ENCODE peak calls at places on chromosomes 11 and 22, in nine cellular contexts. E is GM23338, P is left ventricle myocardium inferior, D is K562, B is lung, S is BE2C, I is thoracic aorta, O is right lobe of liver, A is mammary epithelial cell. X is an unnamed sample. For H3K4me1, the result is how much of the 10 kb centered on the place peaks cover.

GRCh38 chr11:120183701-120184141 is 27.1 kb upstream of the OAF start:
- DNase-seq in D (no peak), B (peak), S (no peak), A (no peak), O (peak), I (no peak), P (no peak), E (no peak), X (peak)

GRCh38 chr11:72760543-72761400 is 8.6 kb upstream of the ARAP1 start:
- DNase-seq in A (no peak), B (no peak), S (no peak), I (no peak), P (no peak), D (no peak), O (no peak), E (no peak), X (no peak)

GRCh38 chr11:26276798-26277424 is 55.0 kb upstream of the ANO3 start:
- DNase-seq in A (peak), S (peak), O (no peak), P (peak), D (peak), I (no peak), E (peak), B (peak), X (no peak)

GRCh38 chr22:27809700-27810365 is 8.3 kb upstream of the MN1 start:
- DNase-seq in D (no peak), P (no peak), E (no peak), I (no peak), S (no peak), B (no peak), O (no peak), A (no peak), X (no peak)

GRCh38 chr22:46537221-46537945 is at the start of gene CELSR1:
- DNase-seq in E (peak), B (peak), I (no peak), P (peak), O (no peak), A (peak), D (no peak), S (no peak), X (no peak)

GRCh38 chr22:19178065-19178658 is 374 bp downstream of the SLC25A1 start:
- DNase-seq in S (peak), E (peak), D (no peak), P (peak), B (no peak), O (peak), A (peak), I (no peak), X (no peak)

GRCh38 chr11:118791961-118792578 is 1.1 kb upstream of the DDX6 start:
- DNase-seq in S (peak), E (peak), B (peak), A (no peak), O (peak), D (peak), P (no peak), I (no peak), X (peak)

GRCh38 chr11:75591371-75591770 is 29.3 kb downstream of the SERPINH1 start:
- DNase-seq in I (no peak), P (no peak), B (no peak), S (no peak), D (no peak), A (no peak), E (no peak), O (no peak), X (no peak)

GRCh38 chr11:61733120-61733978 is 19.1 kb upstream of the MYRF start:
- DNase-seq in A (peak), D (peak), E (peak), P (peak), O (peak), B (peak), S (peak), I (peak), X (peak)

GRCh38 chr22:37176464-37177061 is 11.5 kb downstream of the C1QTNF6 start:
- DNase-seq in O (peak), S (peak), I (no peak), D (no peak), A (no peak), E (no peak), P (peak), B (no peak), X (peak)

GRCh38 chr11:75100314-75100713 is 3.6 kb upstream of the OR2AT4 start:
- DNase-seq in S (no peak), A (peak), I (no peak), O (no peak), D (peak), B (no peak), P (no peak), E (no peak), X (no peak)

GRCh38 chr11:123129920-123130319 is 65.1 kb downstream of the CLMP start:
- DNase-seq in O (no peak), D (no peak), E (no peak), I (no peak), B (no peak), A (peak), S (no peak), P (no peak), X (no peak)

GRCh38 chr11:131278472-131278871 is 91.9 kb upstream of the NTM start:
- DNase-seq in S (no peak), O (no peak), A (no peak), D (no peak), P (no peak), B (no peak), I (no peak), E (no peak), X (no peak)
- H3K4me1 ChIP-seq in S (under half), O (under half), A (under half), D (under half), P (under half), B (under half), I (under half), E (half or more), X (under half)

DNA sequence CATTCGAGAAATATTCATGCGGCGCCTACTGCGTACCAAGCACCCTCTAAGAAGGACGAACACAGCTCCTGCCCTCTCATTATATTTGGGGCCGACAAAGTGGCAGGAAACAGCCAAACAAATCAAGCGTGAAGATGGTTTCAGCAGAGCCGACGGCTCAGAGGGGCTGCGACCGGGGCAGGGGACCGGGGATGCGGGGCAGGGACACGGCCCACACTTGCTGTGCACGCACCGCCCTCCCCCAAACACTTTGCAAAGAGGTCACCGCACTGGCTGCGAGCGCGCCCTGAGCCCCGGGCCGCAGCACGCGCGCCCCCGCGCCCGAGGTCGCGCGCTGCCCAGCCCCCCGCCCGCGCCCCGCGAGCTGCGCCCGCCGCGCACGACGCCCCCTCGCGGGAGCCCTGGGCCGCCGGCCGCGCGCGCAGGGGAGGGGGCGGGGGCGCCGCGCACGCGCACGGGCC is 255 bp upstream of the SYNGR1 start:
- DNase-seq in E (peak), O (peak), B (no peak), P (peak), I (no peak), D (peak), S (peak), A (no peak), X (no peak)
- TF ChIP-seq CTCF in E (peak), O (no peak), B (no peak), P (no peak), I (no peak), D (no peak), S (no peak), A (no peak), X (no peak)

DNA sequence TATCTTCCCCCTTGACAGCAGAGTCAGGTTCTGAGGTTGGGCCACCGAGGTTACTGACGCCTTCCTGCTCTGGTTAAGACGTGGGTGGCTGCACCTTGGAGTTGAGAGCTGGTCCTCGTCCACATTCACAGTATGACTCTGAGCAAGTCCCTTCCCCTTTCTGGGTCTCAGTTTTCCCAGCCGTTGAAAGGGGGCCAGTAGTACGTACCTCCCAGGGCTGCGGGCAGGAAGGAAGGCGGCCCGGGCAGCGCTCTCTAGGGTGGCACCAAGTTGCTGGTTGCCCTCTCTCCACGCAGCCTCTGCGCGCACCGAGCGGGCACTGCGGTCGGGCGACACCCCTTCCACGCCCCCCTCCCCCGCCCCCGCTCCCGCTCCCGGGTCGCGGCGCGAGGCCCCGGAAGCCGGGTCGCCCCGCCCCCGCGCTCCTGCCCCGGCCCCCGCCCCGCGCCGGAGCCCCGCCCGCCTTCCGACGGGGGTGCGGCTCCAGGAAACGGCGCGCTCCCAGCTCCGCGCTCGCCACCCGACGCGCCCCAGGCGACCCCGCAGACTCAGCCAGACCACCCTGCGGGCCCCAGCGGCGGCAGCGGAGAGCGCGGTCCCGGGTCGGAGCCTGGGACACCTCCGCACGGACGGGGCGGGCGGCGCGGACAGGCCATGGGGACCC is at the start of gene EHBP1L1:
- DNase-seq in O (no peak), B (peak), A (peak), E (peak), I (no peak), D (peak), P (peak), S (peak), X (peak)
- H3K4me1 ChIP-seq in O (under half), B (under half), A (half or more), E (under half), I (under half), D (half or more), P (half or more), S (under half), X (half or more)

DNA sequence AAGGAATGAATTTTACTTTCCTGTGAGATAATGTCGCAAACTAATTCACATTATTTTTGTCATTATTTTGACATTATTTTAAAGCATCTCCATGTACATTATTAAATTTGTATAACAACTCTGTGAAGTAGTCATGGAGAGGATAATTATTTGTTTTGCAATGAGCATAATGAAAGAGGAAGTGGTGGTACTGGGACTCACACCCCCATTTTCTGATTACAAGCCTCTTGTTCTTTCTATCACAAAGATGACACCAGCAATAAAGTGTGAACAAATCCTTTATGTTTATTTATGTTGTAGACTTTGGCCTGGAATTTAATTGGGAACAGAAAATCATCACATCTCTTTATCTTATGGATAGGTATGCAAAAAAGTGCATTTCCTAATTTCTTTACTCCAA is 522.6 kb downstream of the TMEM135 start:
- DNase-seq in S (no peak), B (no peak), E (no peak), A (no peak), O (no peak), D (no peak), P (no peak), I (no peak), X (no peak)
- TF ChIP-seq CTCF in S (no peak), B (no peak), E (no peak), A (no peak), O (no peak), D (no peak), P (no peak), I (no peak), X (no peak)

GRCh38 chr11:9566561-9567063 is 6.9 kb upstream of the WEE1 start:
- DNase-seq in A (no peak), E (no peak), O (no peak), P (no peak), S (no peak), I (no peak), B (no peak), D (peak), X (no peak)
- H3K4me1 ChIP-seq in A (half or more), E (under half), O (under half), P (half or more), S (under half), I (under half), B (under half), D (under half), X (under half)

GRCh38 chr11:17500673-17501072 is 24.0 kb upstream of the ABCC8 start:
- DNase-seq in P (no peak), A (no peak), D (no peak), S (no peak), I (no peak), B (no peak), O (no peak), E (no peak), X (no peak)

GRCh38 chr11:17496406-17496805 is 19.8 kb upstream of the ABCC8 start:
- DNase-seq in A (no peak), P (no peak), I (no peak), O (no peak), B (no peak), E (no peak), S (no peak), D (peak), X (no peak)

GRCh38 chr11:17498058-17498457 is 21.4 kb upstream of the ABCC8 start:
- DNase-seq in E (peak), A (no peak), S (no peak), B (no peak), O (no peak), D (no peak), I (no peak), P (no peak), X (no peak)

GRCh38 chr11:17502630-17503029 is 26.0 kb upstream of the ABCC8 start:
- DNase-seq in B (no peak), O (no peak), I (no peak), E (no peak), P (no peak), S (no peak), D (no peak), A (no peak), X (no peak)

DNA sequence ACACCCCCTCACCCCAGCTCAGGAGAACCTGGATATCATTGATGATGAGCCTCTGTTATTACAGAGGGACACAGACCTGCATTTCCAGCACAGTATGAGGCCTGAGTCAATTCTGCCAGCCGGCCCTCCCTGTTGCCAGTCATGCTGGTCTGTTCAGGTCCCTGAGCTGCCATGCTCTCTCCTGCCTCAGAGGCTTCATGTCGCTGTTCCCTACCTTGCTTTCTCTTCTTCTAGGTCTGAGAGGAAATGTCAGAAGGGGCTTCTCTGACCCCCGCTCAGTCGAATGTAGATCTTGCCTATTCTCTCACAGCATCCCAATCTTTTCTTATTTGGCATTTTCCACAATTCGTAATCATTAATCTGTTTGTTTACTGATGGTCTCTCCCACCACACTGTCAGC is 21.8 kb upstream of the ABCC8 start:
- DNase-seq in S (no peak), I (no peak), P (no peak), E (peak), O (no peak), B (no peak), A (no peak), D (peak), X (no peak)
- TF ChIP-seq CTCF in S (no peak), I (no peak), P (no peak), E (peak), O (no peak), B (no peak), A (no peak), D (peak), X (no peak)

DNA sequence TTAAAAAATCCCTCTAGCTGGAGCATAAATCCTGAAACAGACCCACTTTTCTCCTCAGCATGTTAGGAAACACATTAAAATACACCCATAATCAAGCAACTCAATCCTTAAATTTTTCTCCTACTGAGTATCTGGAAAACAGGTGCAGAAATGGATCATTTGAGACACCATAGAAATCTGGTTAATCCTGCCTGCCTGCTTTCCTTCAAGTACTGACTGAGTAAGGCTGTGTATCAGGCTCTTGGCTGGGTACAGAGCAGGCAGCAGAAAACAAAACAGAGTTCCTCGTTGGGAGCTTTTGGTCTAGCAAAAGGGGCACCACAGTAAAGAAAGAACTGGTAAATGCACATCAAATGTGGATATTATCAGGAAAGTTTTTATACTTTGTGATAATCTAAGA is 1.9 kb downstream of the KCNQ1OT1 start:
- DNase-seq in B (no peak), I (no peak), A (peak), E (no peak), O (peak), S (no peak), P (no peak), D (no peak), X (no peak)
- H3K4me1 ChIP-seq in B (under half), I (under half), A (under half), E (under half), O (under half), S (under half), P (under half), D (under half), X (under half)

GRCh38 chr11:44351898-44352498 is 42.1 kb upstream of the ALX4 start:
- DNase-seq in S (no peak), P (no peak), E (peak), A (no peak), D (peak), B (no peak), I (no peak), O (no peak), X (no peak)
- TF ChIP-seq CTCF in S (peak), P (peak), E (peak), A (peak), D (peak), B (no peak), I (no peak), O (no peak), X (no peak)

DNA sequence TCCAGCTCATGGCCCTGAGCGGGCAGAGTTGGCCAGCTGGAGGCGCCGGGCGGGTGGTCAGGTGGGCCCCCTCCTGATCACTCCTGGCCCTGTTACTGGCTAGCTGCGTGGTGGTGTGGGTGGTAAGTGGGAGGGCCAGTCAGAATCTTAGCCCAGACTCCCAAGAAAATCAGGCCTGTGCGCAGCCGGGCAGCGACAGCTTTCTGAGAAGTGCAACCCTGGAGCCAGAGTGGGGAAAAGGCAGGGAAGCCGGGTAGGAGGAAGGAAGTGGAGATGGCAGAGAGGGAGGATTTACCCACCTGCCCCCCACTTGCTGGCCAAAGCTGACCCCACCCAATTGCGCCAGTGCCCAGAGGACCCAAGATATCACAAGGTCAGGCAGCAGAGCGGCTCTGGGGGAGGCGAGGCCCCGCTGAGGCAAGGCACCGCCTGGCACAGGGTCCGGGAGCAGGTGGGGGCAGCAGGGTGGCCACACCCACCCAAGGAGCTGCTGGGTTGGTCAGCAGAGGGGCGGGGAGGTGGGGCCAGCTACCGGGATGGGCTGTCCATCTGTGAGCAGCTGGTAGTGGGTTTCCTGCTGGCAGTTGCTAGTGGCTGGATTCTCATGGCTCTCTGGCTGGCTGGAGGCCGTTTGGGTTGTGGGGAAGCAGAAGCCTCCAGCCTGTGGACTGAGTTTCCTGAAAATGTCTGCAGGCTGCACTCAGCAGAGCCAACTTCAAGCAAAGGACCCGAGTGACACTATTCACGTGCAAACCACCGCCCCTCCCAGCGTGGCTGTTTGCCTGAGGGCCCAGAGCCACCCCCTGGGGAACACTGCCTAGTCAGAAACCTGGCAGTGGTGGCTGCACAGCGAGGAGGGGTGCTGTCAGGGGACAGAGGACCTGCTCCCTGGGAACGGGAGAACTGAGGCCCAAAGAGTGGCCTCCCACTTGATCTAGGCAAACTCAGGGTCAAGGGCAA is 196.3 kb downstream of the IGLL1 start:
- DNase-seq in A (no peak), D (no peak), I (no peak), P (no peak), S (peak), E (peak), B (no peak), O (no peak), X (peak)
- H3K4me1 ChIP-seq in A (under half), D (under half), I (under half), P (under half), S (under half), E (under half), B (under half), O (under half), X (under half)

DNA sequence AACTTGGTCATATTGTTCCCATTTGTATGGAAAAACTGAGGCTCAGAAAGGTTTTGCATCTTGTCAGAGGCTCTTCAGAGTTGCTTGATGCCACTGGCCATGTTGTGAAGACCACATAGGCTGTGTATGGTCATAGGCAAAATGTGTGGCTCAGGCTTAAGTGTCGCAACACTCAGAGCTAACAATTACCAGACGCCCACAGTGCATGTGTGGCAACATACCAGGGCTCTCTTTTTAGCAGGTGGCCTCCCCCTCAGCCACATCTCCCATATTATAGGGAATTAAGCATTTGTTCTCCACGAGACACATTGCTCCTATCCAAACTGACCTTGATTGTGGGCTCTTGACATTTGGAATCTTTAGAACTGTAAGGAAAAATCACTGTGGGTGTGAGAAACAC is 802.5 kb downstream of the DLG2 start:
- DNase-seq in B (no peak), E (no peak), A (no peak), P (no peak), O (no peak), S (no peak), D (no peak), I (no peak), X (no peak)
- TF ChIP-seq CTCF in B (no peak), E (no peak), A (no peak), P (no peak), O (no peak), S (no peak), D (no peak), I (no peak), X (no peak)

X was measured in tibial artery.